ENCODE peak calls at places on chromosomes 13 and 19, in five cellular contexts. One of them, this sample, is unnamed.

GRCh38 chr13:27551563-27551962 is 68.8 kb downstream of the LNX2 start:
- DNase-seq in activated B cell treated with CpG ODN at 0.5 μM for 24 hours: no peak
- DNase-seq in ovary: no peak
- DNase-seq in upper lobe of right lung: no peak
- DNase-seq in WTC11: no peak
- DNase-seq in this sample: no peak

GRCh38 chr13:88958821-88959220 is 1287.7 kb downstream of the SLITRK5 start:
- DNase-seq in activated B cell treated with CpG ODN at 0.5 μM for 24 hours: no peak
- DNase-seq in ovary: no peak
- DNase-seq in upper lobe of right lung: no peak
- DNase-seq in WTC11: no peak
- DNase-seq in this sample: no peak

GRCh38 chr19:16366433-16367268 is 42.0 kb downstream of the KLF2 start:
- DNase-seq in activated B cell treated with CpG ODN at 0.5 μM for 24 hours: peak; percentile 59
- DNase-seq in ovary: no peak
- DNase-seq in upper lobe of right lung: no peak
- DNase-seq in WTC11: no peak
- DNase-seq in this sample: no peak

GRCh38 chr13:97359181-97360057 is 74.5 kb upstream of the RAP2A start:
- DNase-seq in activated B cell treated with CpG ODN at 0.5 μM for 24 hours: no peak
- DNase-seq in ovary: peak; percentile 46
- DNase-seq in upper lobe of right lung: no peak
- DNase-seq in WTC11: peak; percentile 40
- DNase-seq in this sample: no peak

GRCh38 chr19:12695997-12696365 is 450 bp downstream of the FBXW9 start:
- DNase-seq in activated B cell treated with CpG ODN at 0.5 μM for 24 hours: no peak
- DNase-seq in ovary: no peak
- DNase-seq in upper lobe of right lung: no peak
- DNase-seq in WTC11: no peak
- DNase-seq in this sample: no peak

GRCh38 chr19:2221250-2221831 is 14.8 kb downstream of the PLEKHJ1 start:
- DNase-seq in activated B cell treated with CpG ODN at 0.5 μM for 24 hours: no peak
- DNase-seq in ovary: no peak
- DNase-seq in upper lobe of right lung: no peak
- DNase-seq in WTC11: no peak
- DNase-seq in this sample: no peak

GRCh38 chr19:54444737-54445136 is 4.3 kb upstream of the LENG8 start:
- DNase-seq in activated B cell treated with CpG ODN at 0.5 μM for 24 hours: no peak
- DNase-seq in ovary: no peak
- DNase-seq in upper lobe of right lung: no peak
- DNase-seq in WTC11: no peak
- DNase-seq in this sample: no peak

GRCh38 chr19:40305403-40305802 is 20.3 kb upstream of the AKT2 start:
- DNase-seq in activated B cell treated with CpG ODN at 0.5 μM for 24 hours: peak; percentile 44
- DNase-seq in ovary: peak; percentile 88
- DNase-seq in upper lobe of right lung: peak; percentile 78
- DNase-seq in WTC11: peak; percentile 81
- DNase-seq in this sample: peak; percentile 69

GRCh38 chr19:19256072-19256969 is 16.8 kb downstream of the TM6SF2 start:
- DNase-seq in activated B cell treated with CpG ODN at 0.5 μM for 24 hours: no peak
- DNase-seq in ovary: no peak
- DNase-seq in upper lobe of right lung: no peak
- DNase-seq in WTC11: peak; percentile 40
- DNase-seq in this sample: no peak

GRCh38 chr13:76820759-76821158 is 65.4 kb downstream of the KCTD12 start:
- DNase-seq in activated B cell treated with CpG ODN at 0.5 μM for 24 hours: no peak
- DNase-seq in ovary: peak; percentile 35
- DNase-seq in upper lobe of right lung: no peak
- DNase-seq in WTC11: no peak
- DNase-seq in this sample: peak; percentile 53

GRCh38 chr19:5109560-5109959 is 140.6 kb downstream of the KDM4B start:
- DNase-seq in activated B cell treated with CpG ODN at 0.5 μM for 24 hours: no peak
- DNase-seq in ovary: no peak
- DNase-seq in upper lobe of right lung: no peak
- DNase-seq in WTC11: peak; percentile 62
- DNase-seq in this sample: no peak

GRCh38 chr13:19605161-19605955 is 28.1 kb upstream of the MPHOSPH8 start:
- DNase-seq in activated B cell treated with CpG ODN at 0.5 μM for 24 hours: no peak
- DNase-seq in ovary: no peak
- DNase-seq in upper lobe of right lung: no peak
- DNase-seq in WTC11: no peak
- DNase-seq in this sample: no peak

GRCh38 chr13:26678796-26679195 is 81.8 kb downstream of the GPR12 start:
- DNase-seq in activated B cell treated with CpG ODN at 0.5 μM for 24 hours: no peak
- DNase-seq in ovary: no peak
- DNase-seq in upper lobe of right lung: no peak
- DNase-seq in WTC11: peak; percentile 20
- DNase-seq in this sample: no peak

GRCh38 chr19:6087074-6087506 is 23.2 kb downstream of the RFX2 start:
- DNase-seq in activated B cell treated with CpG ODN at 0.5 μM for 24 hours: no peak
- DNase-seq in ovary: no peak
- DNase-seq in upper lobe of right lung: peak; percentile 52
- DNase-seq in WTC11: no peak
- DNase-seq in this sample: no peak

GRCh38 chr13:39688278-39688677 is 32.8 kb downstream of the COG6 start:
- DNase-seq in activated B cell treated with CpG ODN at 0.5 μM for 24 hours: no peak
- DNase-seq in ovary: no peak
- DNase-seq in upper lobe of right lung: no peak
- DNase-seq in WTC11: no peak
- DNase-seq in this sample: no peak
- TF ChIP-seq CTCF in activated B cell treated with CpG ODN at 0.5 μM for 24 hours: no peak
- TF ChIP-seq CTCF in ovary: no peak
- TF ChIP-seq CTCF in upper lobe of right lung: no peak
- TF ChIP-seq CTCF in WTC11: no peak
- TF ChIP-seq CTCF in this sample: no peak

GRCh38 chr19:46614114-46614701 is 10.7 kb downstream of the PTGIR start:
- DNase-seq in activated B cell treated with CpG ODN at 0.5 μM for 24 hours: peak; percentile 82
- DNase-seq in ovary: peak; percentile 85
- DNase-seq in upper lobe of right lung: peak; percentile 89
- DNase-seq in WTC11: peak; percentile 93
- DNase-seq in this sample: peak; percentile 51
- TF ChIP-seq CTCF in activated B cell treated with CpG ODN at 0.5 μM for 24 hours: peak; percentile 42
- TF ChIP-seq CTCF in ovary: peak; percentile 88
- TF ChIP-seq CTCF in upper lobe of right lung: peak; percentile 91
- TF ChIP-seq CTCF in WTC11: peak; percentile 88
- TF ChIP-seq CTCF in this sample: peak; percentile 85

GRCh38 chr19:49347191-49347590 is 12.0 kb downstream of the CD37 start:
- DNase-seq in activated B cell treated with CpG ODN at 0.5 μM for 24 hours: no peak
- DNase-seq in ovary: no peak
- DNase-seq in upper lobe of right lung: no peak
- DNase-seq in WTC11: no peak
- DNase-seq in this sample: no peak

GRCh38 chr19:49344516-49345423 is 9.6 kb downstream of the CD37 start:
- DNase-seq in activated B cell treated with CpG ODN at 0.5 μM for 24 hours: no peak
- DNase-seq in ovary: peak; percentile 14
- DNase-seq in upper lobe of right lung: no peak
- DNase-seq in WTC11: no peak
- DNase-seq in this sample: no peak

GRCh38 chr19:49349567-49349966 is 12.6 kb downstream of the TEAD2 start:
- DNase-seq in activated B cell treated with CpG ODN at 0.5 μM for 24 hours: no peak
- DNase-seq in ovary: no peak
- DNase-seq in upper lobe of right lung: no peak
- DNase-seq in WTC11: no peak
- DNase-seq in this sample: no peak

GRCh38 chr19:49348305-49349188 is 13.3 kb downstream of the CD37 start:
- DNase-seq in activated B cell treated with CpG ODN at 0.5 μM for 24 hours: no peak
- DNase-seq in ovary: no peak
- DNase-seq in upper lobe of right lung: no peak
- DNase-seq in WTC11: no peak
- DNase-seq in this sample: no peak

GRCh38 chr19:49347835-49348234 is 12.6 kb downstream of the CD37 start:
- DNase-seq in activated B cell treated with CpG ODN at 0.5 μM for 24 hours: no peak
- DNase-seq in ovary: no peak
- DNase-seq in upper lobe of right lung: no peak
- DNase-seq in WTC11: peak; percentile 51
- DNase-seq in this sample: peak; percentile 32
- TF ChIP-seq CTCF in activated B cell treated with CpG ODN at 0.5 μM for 24 hours: no peak
- TF ChIP-seq CTCF in ovary: no peak
- TF ChIP-seq CTCF in upper lobe of right lung: no peak
- TF ChIP-seq CTCF in WTC11: no peak
- TF ChIP-seq CTCF in this sample: peak; percentile 24

GRCh38 chr13:31945202-31945978 is 86.2 kb upstream of the FRY start:
- DNase-seq in activated B cell treated with CpG ODN at 0.5 μM for 24 hours: no peak
- DNase-seq in ovary: peak; percentile 19
- DNase-seq in upper lobe of right lung: peak; percentile 83
- DNase-seq in WTC11: no peak
- DNase-seq in this sample: peak; percentile 75

GRCh38 chr13:31944262-31945160 is 87.1 kb upstream of the FRY start:
- DNase-seq in activated B cell treated with CpG ODN at 0.5 μM for 24 hours: no peak
- DNase-seq in ovary: no peak
- DNase-seq in upper lobe of right lung: no peak
- DNase-seq in WTC11: no peak
- DNase-seq in this sample: no peak

GRCh38 chr13:31947506-31947905 is 84.1 kb upstream of the FRY start:
- DNase-seq in activated B cell treated with CpG ODN at 0.5 μM for 24 hours: no peak
- DNase-seq in ovary: no peak
- DNase-seq in upper lobe of right lung: no peak
- DNase-seq in WTC11: no peak
- DNase-seq in this sample: no peak

GRCh38 chr13:31946091-31946770 is 85.3 kb upstream of the FRY start:
- DNase-seq in activated B cell treated with CpG ODN at 0.5 μM for 24 hours: no peak
- DNase-seq in ovary: no peak
- DNase-seq in upper lobe of right lung: no peak
- DNase-seq in WTC11: no peak
- DNase-seq in this sample: peak; percentile 43

DNA sequence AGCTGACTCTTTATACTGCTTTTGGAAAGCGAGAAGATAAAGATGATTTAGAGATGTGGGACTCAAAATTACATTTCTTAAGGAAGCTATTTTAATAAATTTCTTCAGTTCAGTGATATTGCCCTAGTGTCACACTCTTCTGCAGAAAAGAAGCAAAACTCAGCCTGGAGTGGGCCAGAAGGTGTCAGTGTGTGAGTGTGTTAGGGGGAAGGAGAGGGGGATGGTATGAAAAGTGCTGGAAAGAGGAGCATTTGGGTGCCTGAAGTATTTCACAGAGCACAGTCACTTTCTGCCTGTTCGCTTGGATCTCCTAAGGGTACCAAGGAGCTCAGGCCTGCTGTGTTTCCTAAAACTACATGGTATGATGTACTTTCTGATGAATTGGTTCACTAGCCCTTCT is 84.5 kb upstream of the FRY start:
- DNase-seq in activated B cell treated with CpG ODN at 0.5 μM for 24 hours: no peak
- DNase-seq in ovary: no peak
- DNase-seq in upper lobe of right lung: no peak
- DNase-seq in WTC11: no peak
- DNase-seq in this sample: no peak
- TF ChIP-seq CTCF in activated B cell treated with CpG ODN at 0.5 μM for 24 hours: no peak
- TF ChIP-seq CTCF in ovary: no peak
- TF ChIP-seq CTCF in upper lobe of right lung: no peak
- TF ChIP-seq CTCF in WTC11: no peak
- TF ChIP-seq CTCF in this sample: peak; percentile 21

GRCh38 chr13:60733933-60734332 is 336.9 kb downstream of the TDRD3 start:
- DNase-seq in activated B cell treated with CpG ODN at 0.5 μM for 24 hours: no peak
- DNase-seq in ovary: no peak
- DNase-seq in upper lobe of right lung: no peak
- DNase-seq in WTC11: no peak
- DNase-seq in this sample: no peak
- TF ChIP-seq CTCF in activated B cell treated with CpG ODN at 0.5 μM for 24 hours: no peak
- TF ChIP-seq CTCF in ovary: no peak
- TF ChIP-seq CTCF in upper lobe of right lung: no peak
- TF ChIP-seq CTCF in WTC11: no peak
- TF ChIP-seq CTCF in this sample: no peak

GRCh38 chr19:38849746-38850230 is at the start of gene HNRNPL:
- DNase-seq in activated B cell treated with CpG ODN at 0.5 μM for 24 hours: peak; percentile 99
- DNase-seq in ovary: peak; percentile 99
- DNase-seq in upper lobe of right lung: peak; percentile 100
- DNase-seq in WTC11: peak; percentile 99
- DNase-seq in this sample: no peak
- TF ChIP-seq CTCF in activated B cell treated with CpG ODN at 0.5 μM for 24 hours: no peak
- TF ChIP-seq CTCF in ovary: peak; percentile 67
- TF ChIP-seq CTCF in upper lobe of right lung: peak; percentile 56
- TF ChIP-seq CTCF in WTC11: peak; percentile 34
- TF ChIP-seq CTCF in this sample: peak; percentile 43

This sample was measured in AG09319.